ENCODE peak calls at places on chromosome 20, in four cellular contexts. B is K562, G is HepG2, N is GM12878. E is an unnamed sample.

GRCh38 chr20:58014628-58015315 is 213.7 kb downstream of the ANKRD60 start:
- DNase-seq in B (no peak), G (no peak), N (no peak), E (no peak)

GRCh38 chr20:63264519-63264918 is 8.1 kb upstream of the ARFGAP1 start:
- DNase-seq in B (peak; percentile 13), G (no peak), N (no peak), E (no peak)

GRCh38 chr20:44089987-44090674 is 96.9 kb downstream of the JPH2 start:
- DNase-seq in B (peak; percentile 61), G (peak; percentile 25), N (peak; percentile 57), E (no peak)

GRCh38 chr20:56636701-56637100 is 7.6 kb downstream of the TFAP2C start:
- DNase-seq in B (no peak), G (no peak), N (no peak), E (no peak)

GRCh38 chr20:58795181-58795922 is 55.4 kb downstream of the GNAS-AS1 start:
- DNase-seq in B (no peak), G (no peak), N (no peak), E (no peak)

GRCh38 chr20:13101276-13101675 is 92.5 kb downstream of the SPTLC3 start:
- DNase-seq in B (no peak), G (no peak), N (no peak), E (no peak)

GRCh38 chr20:40741507-40742106 is 52.6 kb upstream of the MAFB start:
- DNase-seq in B (peak; percentile 56), G (peak; percentile 57), N (no peak), E (peak; percentile 34)

GRCh38 chr20:4449977-4450715 is 271.6 kb upstream of the PRND start:
- DNase-seq in B (peak; percentile 11), G (peak; percentile 46), N (no peak), E (no peak)

GRCh38 chr20:53278555-53278954 is 306.4 kb downstream of the TSHZ2 start:
- DNase-seq in B (no peak), G (no peak), N (no peak), E (no peak)

GRCh38 chr20:62122659-62123449 is 579 bp downstream of the LSM14B start:
- DNase-seq in B (peak; percentile 44), G (no peak), N (no peak), E (no peak)

GRCh38 chr20:14055127-14055742 is 59.9 kb downstream of the MACROD2 start:
- DNase-seq in B (peak; percentile 59), G (peak; percentile 77), N (no peak), E (no peak)

GRCh38 chr20:58746551-58747399 is 54.2 kb downstream of the NPEPL1 start:
- DNase-seq in B (no peak), G (no peak), N (no peak), E (no peak)

GRCh38 chr20:39269031-39269461 is 306.9 kb downstream of the DHX35 start:
- DNase-seq in B (peak; percentile 54), G (peak; percentile 29), N (no peak), E (no peak)

GRCh38 chr20:47231382-47232042 is 125.0 kb downstream of the ZMYND8 start:
- DNase-seq in B (no peak), G (no peak), N (no peak), E (no peak)
- TF ChIP-seq BRCA1 in B (no peak), G (no peak), N (no peak), E (no peak)

GRCh38 chr20:48921883-48922867 is 664 bp downstream of the ARFGEF2 start:
- DNase-seq in B (no peak), G (peak; percentile 67), N (no peak), E (no peak)

GRCh38 chr20:48920527-48921167 is 864 bp upstream of the ARFGEF2 start:
- DNase-seq in B (no peak), G (no peak), N (no peak), E (no peak)

GRCh38 chr20:48924711-48925109 is 3.2 kb downstream of the ARFGEF2 start:
- DNase-seq in B (no peak), G (no peak), N (no peak), E (no peak)

GRCh38 chr20:48921168-48921882 is at the start of gene ARFGEF2:
- DNase-seq in B (peak; percentile 97), G (peak; percentile 92), N (peak; percentile 77), E (peak; percentile 96)

DNA sequence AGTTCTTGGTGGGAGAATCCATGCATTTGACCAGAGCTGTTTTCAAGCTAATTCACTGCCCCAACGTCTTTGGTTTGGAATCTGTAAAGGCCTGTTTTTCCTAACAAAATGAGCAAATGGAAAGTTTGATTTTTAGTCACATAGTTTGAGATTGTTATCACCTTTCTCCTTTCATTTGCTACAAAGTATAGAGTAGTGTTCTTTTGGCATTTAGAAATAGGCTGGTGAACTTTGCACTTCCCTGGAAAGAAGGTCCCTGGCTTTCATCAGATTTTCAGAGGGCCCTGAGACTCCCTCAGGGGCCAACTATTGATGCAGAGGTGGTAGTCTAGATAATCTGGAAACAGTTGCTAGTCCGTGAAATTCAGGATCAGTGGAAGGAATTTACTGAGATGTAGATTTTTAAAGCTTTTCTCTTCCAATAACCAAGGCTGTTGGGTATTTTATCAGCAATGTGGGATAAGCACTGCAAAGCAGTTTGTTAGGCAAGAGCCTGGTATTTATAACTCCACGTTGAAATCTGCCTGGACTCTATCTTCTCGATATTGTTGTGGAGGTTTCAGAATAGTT is 1.7 kb downstream of the ARFGEF2 start:
- DNase-seq in B (no peak), G (peak; percentile 92), N (no peak), E (no peak)
- TF ChIP-seq BRCA1 in B (no peak), G (no peak), N (no peak), E (no peak)

GRCh38 chr20:1934162-1934561 is 39.0 kb downstream of the SIRPA start:
- DNase-seq in B (no peak), G (no peak), N (no peak), E (no peak)

GRCh38 chr20:1934578-1935573 is 39.7 kb downstream of the SIRPA start:
- DNase-seq in B (no peak), G (no peak), N (no peak), E (no peak)

GRCh38 chr20:1933465-1933870 is 38.3 kb downstream of the SIRPA start:
- DNase-seq in B (no peak), G (no peak), N (no peak), E (no peak)

GRCh38 chr20:1937316-1937976 is 42.2 kb downstream of the SIRPA start:
- DNase-seq in B (no peak), G (no peak), N (no peak), E (no peak)

GRCh38 chr20:1935696-1936366 is 40.6 kb downstream of the SIRPA start:
- DNase-seq in B (no peak), G (no peak), N (no peak), E (no peak)
- TF ChIP-seq BRCA1 in B (no peak), G (no peak), N (no peak), E (no peak)

GRCh38 chr20:2349801-2350200 is 30.9 kb upstream of the TGM6 start:
- DNase-seq in B (no peak), G (peak; percentile 39), N (no peak), E (no peak)
- TF ChIP-seq BRCA1 in B (no peak), G (no peak), N (no peak), E (no peak)

GRCh38 chr20:2238601-2239000 is 57.2 kb upstream of the TGM3 start:
- DNase-seq in B (no peak), G (no peak), N (no peak), E (no peak)

GRCh38 chr20:2236266-2236665 is 59.5 kb upstream of the TGM3 start:
- DNase-seq in B (no peak), G (no peak), N (no peak), E (no peak)

GRCh38 chr20:2237059-2237458 is 58.7 kb upstream of the TGM3 start:
- DNase-seq in B (no peak), G (no peak), N (no peak), E (no peak)

GRCh38 chr20:2230671-2231488 is 64.9 kb upstream of the TGM3 start:
- DNase-seq in B (no peak), G (no peak), N (no peak), E (no peak)

DNA sequence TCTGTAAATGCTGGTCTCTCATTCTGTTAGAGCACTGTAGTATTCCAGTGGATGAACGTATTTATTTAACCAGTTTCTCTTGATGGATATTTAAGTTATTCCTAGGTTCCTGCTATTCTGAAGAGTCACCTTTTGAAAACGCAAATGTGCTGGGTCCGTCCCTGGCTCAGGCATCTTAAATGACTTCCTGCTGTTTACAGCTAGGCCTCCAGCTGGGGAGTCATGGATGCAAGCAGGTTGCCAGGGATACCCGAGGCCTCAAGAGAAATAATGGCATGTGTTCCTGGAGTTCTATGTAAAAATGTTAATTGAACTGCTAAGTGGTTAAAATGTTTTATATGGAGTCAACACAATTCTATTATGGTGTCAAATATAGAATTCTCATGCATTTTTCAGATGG is 61.0 kb upstream of the TGM3 start:
- DNase-seq in B (no peak), G (no peak), N (no peak), E (peak; percentile 25)
- TF ChIP-seq BRCA1 in B (no peak), G (no peak), N (no peak), E (no peak)